ENCODE peak calls at places on chromosomes 12 and 14, in four cellular contexts. K, B, Z and W are unnamed samples.
A peak's percentile ranks its signal among the peaks of the same experiment; 100 is the strongest.

GRCh38 chr12:6067152-6067916 is 57.1 kb downstream of the VWF start:
- DNase-seq in B (no peak), Z (no peak), K (no peak), W (no peak)

GRCh38 chr14:85050180-85050579 is 479.8 kb upstream of the FLRT2 start:
- DNase-seq in B (no peak), Z (no peak), K (no peak), W (no peak)

GRCh38 chr12:12606793-12607589 is 4.7 kb upstream of the CREBL2 start:
- DNase-seq in B (peak; percentile 92), Z (no peak), K (no peak), W (peak; percentile 34)

GRCh38 chr12:65961731-65962130 is 137.4 kb downstream of the HMGA2 start:
- DNase-seq in K (no peak), Z (no peak), B (no peak), W (no peak)

GRCh38 chr12:32695787-32696186 is 16.7 kb downstream of the DNM1L start:
- DNase-seq in B (no peak), Z (no peak), K (no peak), W (no peak)

GRCh38 chr12:3295648-3296408 is 195.2 kb upstream of the PRMT8 start:
- DNase-seq in B (no peak), K (no peak), Z (no peak), W (no peak)

GRCh38 chr14:77880056-77880455 is 80.1 kb downstream of the ADCK1 start:
- DNase-seq in B (no peak), K (no peak), Z (no peak), W (no peak)

GRCh38 chr14:99065551-99065950 is 206.4 kb downstream of the BCL11B start:
- DNase-seq in B (no peak), Z (no peak), K (no peak), W (no peak)

GRCh38 chr12:5571115-5571514 is 139.2 kb downstream of the NTF3 start:
- DNase-seq in K (no peak), Z (no peak), B (no peak), W (no peak)

GRCh38 chr12:12877789-12878455 is 13.4 kb upstream of the GPRC5A start:
- DNase-seq in Z (no peak), K (no peak), B (no peak), W (no peak)

GRCh38 chr12:65597527-65597926 is 226.8 kb upstream of the HMGA2 start:
- DNase-seq in B (peak; percentile 52), Z (no peak), K (no peak), W (no peak)

GRCh38 chr14:104116544-104117340 is 21.6 kb upstream of the KIF26A start:
- DNase-seq in K (no peak), B (no peak), Z (no peak), W (no peak)

GRCh38 chr14:65476942-65477318 is 64.4 kb downstream of the FUT8 start:
- DNase-seq in B (no peak), Z (no peak), K (no peak), W (no peak)

GRCh38 chr14:26403760-26404159 is 194.1 kb downstream of the NOVA1 start:
- DNase-seq in B (peak; percentile 2), Z (no peak), K (no peak), W (no peak)

GRCh38 chr12:104720346-104721064 is 237.6 kb downstream of the SLC41A2 start:
- DNase-seq in Z (peak; percentile 32), B (peak; percentile 81), K (no peak), W (peak; percentile 36)

GRCh38 chr14:60095781-60096450 is 4.2 kb downstream of the PCNX4 start:
- DNase-seq in K (no peak), B (peak; percentile 84), Z (no peak), W (no peak)

GRCh38 chr14:93984070-93984469 is 7.7 kb upstream of the ASB2 start:
- DNase-seq in K (no peak), Z (no peak), B (peak; percentile 69), W (no peak)

GRCh38 chr12:12201274-12201758 is 65.5 kb downstream of the LRP6 start:
- DNase-seq in B (peak; percentile 93), Z (no peak), K (no peak), W (no peak)

GRCh38 chr12:116544656-116545055 is 14.5 kb upstream of the MAP1LC3B2 start:
- DNase-seq in Z (no peak), B (no peak), K (no peak), W (no peak)

GRCh38 chr14:92610849-92611271 is 97.3 kb downstream of the RIN3 start:
- DNase-seq in K (no peak), B (no peak), Z (no peak), W (no peak)

GRCh38 chr12:42935756-42936155 is 346.2 kb upstream of the PRICKLE1 start:
- DNase-seq in Z (no peak), B (peak; percentile 60), K (no peak), W (no peak)

GRCh38 chr12:59570134-59570533 is 25.7 kb upstream of the SLC16A7 start:
- DNase-seq in K (no peak), Z (no peak), B (peak; percentile 25), W (no peak)

GRCh38 chr12:123478762-123479161 is 20.8 kb downstream of the SNRNP35 start:
- DNase-seq in K (peak; percentile 88), B (peak; percentile 40), Z (no peak), W (no peak)

GRCh38 chr12:81170072-81170471 is 92.2 kb downstream of the ACSS3 start:
- DNase-seq in B (peak; percentile 29), K (no peak), Z (no peak), W (no peak)

GRCh38 chr14:41605550-41606248 is 977 bp upstream of the LRFN5 start:
- DNase-seq in Z (no peak), B (peak; percentile 65), K (peak; percentile 14), W (no peak)

GRCh38 chr12:59980491-59980890 is 384.7 kb downstream of the SLC16A7 start:
- DNase-seq in B (peak; percentile 48), K (no peak), Z (no peak), W (no peak)

GRCh38 chr12:130838951-130839769 is at the start of gene STX2:
- DNase-seq in B (peak; percentile 70), K (peak; percentile 83), Z (peak; percentile 96), W (peak; percentile 87)

GRCh38 chr12:128573907-128574306 is 249.9 kb downstream of the SLC15A4 start:
- DNase-seq in B (no peak), Z (no peak), K (no peak), W (no peak)

GRCh38 chr12:88188180-88188579 is 46.1 kb downstream of the TMTC3 start:
- DNase-seq in B (peak; percentile 63), K (no peak), Z (no peak), W (no peak)

GRCh38 chr12:58105225-58106119 is 164.1 kb downstream of the ATP23 start:
- DNase-seq in K (no peak), B (peak; percentile 17), Z (no peak), W (no peak)

GRCh38 chr12:106138646-106139421 is at the start of gene NUAK1:
- DNase-seq in B (peak; percentile 84), K (peak; percentile 81), Z (no peak), W (no peak)
- H3K4me3 ChIP-seq in B (peak within 1 kb of the TSS; percentile 73), K (peak within 1 kb of the TSS; percentile 91), Z (no peak within 1 kb of the TSS), W (peak within 1 kb of the TSS; percentile 18)

GRCh38 chr12:46549527-46550265 is 177.1 kb upstream of the SLC38A2 start:
- DNase-seq in B (peak; percentile 84), Z (no peak), K (no peak), W (no peak)
- H3K4me3 ChIP-seq in B (no peak overlapping the region), Z (no peak overlapping the region), K (no peak overlapping the region), W (no peak overlapping the region)

DNA sequence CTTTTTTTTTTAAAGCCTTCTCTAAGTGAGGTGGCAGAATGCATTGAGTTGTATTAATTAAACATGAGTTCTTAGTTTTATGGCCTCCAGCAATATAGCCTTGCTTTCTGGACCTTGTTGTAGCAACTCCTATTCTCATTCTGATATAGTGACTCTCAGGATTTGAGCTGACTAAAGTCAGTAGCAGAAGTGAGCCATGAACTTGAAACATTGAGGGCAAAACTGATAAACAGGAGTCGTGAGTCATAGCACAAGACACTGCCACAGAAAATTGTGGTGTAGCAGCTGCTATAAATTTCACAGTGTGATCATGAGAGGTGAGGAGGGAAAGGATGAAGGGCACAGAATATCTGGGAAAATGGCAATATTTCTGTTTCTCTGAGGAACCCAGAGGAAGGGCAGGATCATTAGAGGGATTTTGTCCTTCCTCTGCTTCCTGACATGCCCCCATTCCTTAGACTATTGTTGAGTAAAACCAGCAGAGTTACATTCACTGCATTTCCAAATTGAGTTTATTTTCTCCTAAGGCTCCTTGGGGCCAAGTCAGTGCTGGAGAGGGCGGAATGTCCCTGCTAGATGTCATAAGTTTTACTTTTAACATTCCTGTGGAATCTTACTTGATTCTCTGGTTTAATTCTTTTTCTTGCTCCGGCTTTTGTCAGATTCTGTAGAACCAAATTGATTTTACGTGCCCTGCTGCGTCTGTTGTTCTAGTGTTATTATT is 7.5 kb downstream of the KLRG1 start:
- DNase-seq in Z (no peak), B (peak; percentile 46), K (no peak), W (peak; percentile 68)
- H3K4me3 ChIP-seq in Z (peak overlapping the region; percentile 25), B (no peak overlapping the region), K (no peak overlapping the region), W (no peak overlapping the region)

GRCh38 chr14:54219281-54220121 is 177.3 kb upstream of the CDKN3 start:
- DNase-seq in B (no peak), K (no peak), Z (no peak), W (no peak)
- H3K4me3 ChIP-seq in B (no peak overlapping the region), K (peak overlapping the region; percentile 32), Z (no peak overlapping the region), W (no peak overlapping the region)

GRCh38 chr12:108635201-108635996 is 1.7 kb upstream of the SELPLG start:
- DNase-seq in Z (no peak), K (no peak), B (peak; percentile 31), W (peak; percentile 82)
- H3K4me3 ChIP-seq in Z (peak overlapping the region; percentile 98), K (no peak overlapping the region), B (no peak overlapping the region), W (peak overlapping the region; percentile 53)